ENCODE peak calls at places on chromosomes 1 and 21, in eight cellular contexts. W is tibial artery; G is stomach; X is CD8-positive, alpha-beta memory T cell; I is choroid plexus epithelial cell; K is pancreas; B is left ventricle myocardium inferior; F is AG04450. H is an unnamed sample.
A peak's percentile ranks its signal among the peaks of the same experiment; 100 is the strongest.

GRCh38 chr21:46066843-46067331 is 31.0 kb upstream of the COL6A2 start:
- DNase-seq in W (peak; percentile 79), G (peak; percentile 49), X (peak; percentile 32), I (peak; percentile 56), K (peak; percentile 7), B (peak; percentile 70), F (no peak), H (peak; percentile 31)

GRCh38 chr1:150186789-150187559 is 37.3 kb downstream of the PLEKHO1 start:
- DNase-seq in W (no peak), G (no peak), X (no peak), I (peak; percentile 77), K (no peak), B (no peak), F (no peak), H (no peak)

GRCh38 chr1:6962390-6962955 is 177.2 kb downstream of the CAMTA1 start:
- DNase-seq in W (no peak), G (peak; percentile 31), X (no peak), I (peak; percentile 8), K (peak; percentile 26), B (peak; percentile 50), F (no peak), H (peak; percentile 49)

GRCh38 chr1:240706150-240706904 is 94.4 kb upstream of the GREM2 start:
- DNase-seq in W (no peak), G (no peak), X (no peak), I (no peak), K (no peak), B (no peak), F (no peak), H (no peak)

GRCh38 chr1:222095606-222096475 is 354.0 kb upstream of the DUSP10 start:
- DNase-seq in W (no peak), G (peak; percentile 45), X (peak; percentile 67), I (peak; percentile 48), K (peak; percentile 31), B (peak; percentile 23), F (no peak), H (no peak)

GRCh38 chr1:151472852-151473731 is 13.8 kb upstream of the POGZ start:
- DNase-seq in W (peak; percentile 71), G (peak; percentile 36), X (no peak), I (peak; percentile 73), K (peak; percentile 43), B (peak; percentile 41), F (no peak), H (peak; percentile 53)

GRCh38 chr1:36436820-36437219 is 13.4 kb downstream of the OSCP1 start:
- DNase-seq in W (no peak), G (no peak), X (no peak), I (peak; percentile 57), K (no peak), B (no peak), F (no peak), H (no peak)

GRCh38 chr1:181010789-181011188 is 11.9 kb downstream of the STX6 start:
- DNase-seq in W (no peak), G (no peak), X (no peak), I (peak; percentile 86), K (no peak), B (no peak), F (peak; percentile 32), H (no peak)

GRCh38 chr1:60017831-60018230 is 55.7 kb downstream of the C1orf87 start:
- DNase-seq in W (no peak), G (no peak), X (no peak), I (no peak), K (no peak), B (no peak), F (no peak), H (no peak)

GRCh38 chr1:36628804-36629203 is 146.1 kb upstream of the CSF3R start:
- DNase-seq in W (no peak), G (no peak), X (no peak), I (no peak), K (no peak), B (no peak), F (no peak), H (no peak)

GRCh38 chr1:94596260-94596659 is 54.7 kb upstream of the F3 start:
- DNase-seq in W (no peak), G (no peak), X (no peak), I (no peak), K (no peak), B (no peak), F (no peak), H (no peak)

GRCh38 chr1:53634571-53634979 is 104.4 kb downstream of the GLIS1 start:
- DNase-seq in W (peak; percentile 34), G (peak; percentile 9), X (no peak), I (no peak), K (no peak), B (no peak), F (no peak), H (no peak)

GRCh38 chr1:189859385-189859977 is 618.2 kb downstream of the BRINP3 start:
- DNase-seq in W (no peak), G (no peak), X (no peak), I (peak; percentile 30), K (no peak), B (no peak), F (no peak), H (no peak)

GRCh38 chr1:203776636-203777035 is 11.7 kb downstream of the LAX1 start:
- DNase-seq in W (no peak), G (no peak), X (no peak), I (no peak), K (no peak), B (no peak), F (no peak), H (no peak)

GRCh38 chr1:22262583-22262982 is 119.7 kb upstream of the WNT4 start:
- DNase-seq in W (no peak), G (peak; percentile 82), X (no peak), I (no peak), K (no peak), B (no peak), F (no peak), H (no peak)

GRCh38 chr1:62725255-62725654 is 37.1 kb upstream of the DOCK7 start:
- DNase-seq in W (no peak), G (no peak), X (no peak), I (peak; percentile 65), K (no peak), B (no peak), F (peak; percentile 68), H (no peak)
- H3K4me3 ChIP-seq in W (peak overlapping the region; percentile 7), G (no peak overlapping the region), X (no peak overlapping the region), I (no peak overlapping the region), K (no peak overlapping the region), B (peak overlapping the region; percentile 24), F (peak overlapping the region; percentile 23), H (no peak overlapping the region)

GRCh38 chr1:110914676-110915075 is 41.7 kb downstream of the CD53 start:
- DNase-seq in W (no peak), G (no peak), X (no peak), I (no peak), K (no peak), B (no peak), F (no peak), H (no peak)

GRCh38 chr1:110918016-110918415 is 45.1 kb downstream of the CD53 start:
- DNase-seq in W (no peak), G (no peak), X (no peak), I (no peak), K (no peak), B (no peak), F (no peak), H (no peak)

GRCh38 chr1:110916669-110917306 is 43.8 kb downstream of the CD53 start:
- DNase-seq in W (no peak), G (no peak), X (no peak), I (peak; percentile 17), K (no peak), B (no peak), F (no peak), H (no peak)

GRCh38 chr1:110915804-110916203 is 42.9 kb downstream of the CD53 start:
- DNase-seq in W (no peak), G (no peak), X (no peak), I (no peak), K (no peak), B (no peak), F (no peak), H (no peak)

DNA sequence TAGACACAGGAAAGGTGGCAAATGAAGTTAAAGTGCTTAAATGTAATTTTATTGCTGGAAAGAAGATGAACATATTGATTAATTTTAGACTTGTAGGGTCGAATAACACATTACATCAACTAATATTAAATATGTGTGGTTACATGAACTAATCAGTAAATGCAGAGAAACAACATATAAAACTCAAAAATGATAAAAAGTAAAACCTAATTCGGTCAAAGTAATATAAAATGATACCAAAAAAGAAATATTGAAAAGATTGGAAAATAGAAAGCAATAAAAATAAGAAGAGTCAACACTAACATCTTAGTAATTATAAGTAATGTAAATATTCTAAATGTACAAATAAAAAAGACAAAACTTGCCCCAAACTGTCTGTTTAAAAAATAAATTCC is 43.3 kb downstream of the CD53 start:
- DNase-seq in W (no peak), G (no peak), X (no peak), I (no peak), K (no peak), B (no peak), F (no peak), H (no peak)
- H3K4me3 ChIP-seq in W (no peak overlapping the region), G (no peak overlapping the region), X (no peak overlapping the region), I (no peak overlapping the region), K (no peak overlapping the region), B (no peak overlapping the region), F (no peak overlapping the region), H (no peak overlapping the region)

DNA sequence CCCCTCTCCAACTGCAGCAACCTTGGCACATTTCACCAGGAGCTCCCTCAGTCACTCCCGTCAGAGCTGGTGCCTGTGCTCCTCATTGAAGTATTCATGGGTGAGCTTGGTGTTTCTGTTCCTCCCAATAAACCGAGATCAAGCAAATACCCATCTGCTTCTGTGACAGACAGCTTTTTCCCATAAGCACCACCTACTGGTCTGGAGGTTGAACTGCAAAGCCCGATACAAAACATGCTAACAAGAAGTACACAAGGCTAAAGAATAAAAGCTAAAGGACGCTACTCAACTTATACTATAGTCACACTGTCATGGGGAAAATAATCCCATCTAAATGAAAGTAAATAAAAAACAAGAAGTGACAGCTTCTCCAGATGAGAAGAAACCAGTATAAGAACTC is 111.9 kb upstream of the C21orf91 start:
- DNase-seq in W (no peak), G (no peak), X (no peak), I (peak; percentile 4), K (no peak), B (no peak), F (no peak), H (no peak)
- H3K4me3 ChIP-seq in W (no peak overlapping the region), G (no peak overlapping the region), X (no peak overlapping the region), I (no peak overlapping the region), K (no peak overlapping the region), B (no peak overlapping the region), F (no peak overlapping the region), H (no peak overlapping the region)

GRCh38 chr1:31198591-31198990 is 41.1 kb downstream of the NKAIN1 start:
- DNase-seq in W (no peak), G (no peak), X (no peak), I (no peak), K (no peak), B (no peak), F (no peak), H (no peak)

GRCh38 chr1:31203215-31203614 is 36.5 kb downstream of the NKAIN1 start:
- DNase-seq in W (no peak), G (no peak), X (no peak), I (no peak), K (no peak), B (no peak), F (no peak), H (no peak)

GRCh38 chr1:31199924-31200323 is 39.8 kb downstream of the NKAIN1 start:
- DNase-seq in W (no peak), G (no peak), X (no peak), I (no peak), K (no peak), B (no peak), F (no peak), H (no peak)

GRCh38 chr1:31199301-31199790 is 40.3 kb downstream of the NKAIN1 start:
- DNase-seq in W (no peak), G (no peak), X (no peak), I (no peak), K (no peak), B (no peak), F (no peak), H (no peak)

GRCh38 chr1:31201871-31202270 is 37.8 kb downstream of the NKAIN1 start:
- DNase-seq in W (no peak), G (no peak), X (no peak), I (no peak), K (no peak), B (no peak), F (no peak), H (no peak)
- H3K4me3 ChIP-seq in W (no peak overlapping the region), G (no peak overlapping the region), X (no peak overlapping the region), I (no peak overlapping the region), K (no peak overlapping the region), B (no peak overlapping the region), F (no peak overlapping the region), H (no peak overlapping the region)